ENCODE peak calls at places on chromosomes 12 and 14, in six cellular contexts. One of them, this sample, is unnamed.
A peak's percentile ranks its signal among the peaks of the same experiment; 100 is the strongest.

GRCh38 chr12:123131879-123132402 is 18.9 kb downstream of the PITPNM2 start:
- DNase-seq in GM12878: no peak
- DNase-seq in HepG2: no peak
- DNase-seq in K562: no peak
- DNase-seq in H1: no peak
- DNase-seq in HCT116: no peak
- DNase-seq in this sample: no peak

GRCh38 chr14:101471723-101472517 is 89.4 kb upstream of the DIO3 start:
- DNase-seq in HepG2: no peak
- DNase-seq in GM12878: no peak
- DNase-seq in HCT116: no peak
- DNase-seq in H1: peak; percentile 19
- DNase-seq in K562: no peak
- DNase-seq in this sample: no peak

GRCh38 chr12:49200882-49201594 is 12.2 kb upstream of the TUBA1A start:
- DNase-seq in K562: peak; percentile 61
- DNase-seq in HCT116: peak; percentile 51
- DNase-seq in H1: no peak
- DNase-seq in HepG2: no peak
- DNase-seq in GM12878: peak; percentile 17
- DNase-seq in this sample: peak; percentile 34

GRCh38 chr14:62006116-62006737 is 244.0 kb downstream of the SNAPC1 start:
- DNase-seq in GM12878: no peak
- DNase-seq in HepG2: no peak
- DNase-seq in HCT116: no peak
- DNase-seq in H1: no peak
- DNase-seq in K562: no peak
- DNase-seq in this sample: no peak

GRCh38 chr14:101233861-101234587 is 327.3 kb upstream of the DIO3 start:
- DNase-seq in HepG2: no peak
- DNase-seq in H1: no peak
- DNase-seq in K562: no peak
- DNase-seq in GM12878: no peak
- DNase-seq in HCT116: no peak
- DNase-seq in this sample: no peak

GRCh38 chr12:20369164-20370000 is 1.0 kb downstream of the PDE3A start:
- DNase-seq in K562: no peak
- DNase-seq in HCT116: no peak
- DNase-seq in HepG2: no peak
- DNase-seq in GM12878: no peak
- DNase-seq in H1: peak; percentile 85
- DNase-seq in this sample: peak; percentile 74

GRCh38 chr14:100468557-100468956 is 118.7 kb downstream of the BEGAIN start:
- DNase-seq in H1: no peak
- DNase-seq in HCT116: no peak
- DNase-seq in GM12878: no peak
- DNase-seq in HepG2: no peak
- DNase-seq in K562: no peak
- DNase-seq in this sample: no peak

GRCh38 chr14:59698793-59699192 is 122.2 kb upstream of the CCDC175 start:
- DNase-seq in H1: no peak
- DNase-seq in GM12878: no peak
- DNase-seq in HCT116: no peak
- DNase-seq in K562: no peak
- DNase-seq in HepG2: no peak
- DNase-seq in this sample: no peak

GRCh38 chr12:6279256-6279628 is 31.2 kb upstream of the PLEKHG6 start:
- DNase-seq in H1: no peak
- DNase-seq in HepG2: no peak
- DNase-seq in K562: peak; percentile 0
- DNase-seq in GM12878: no peak
- DNase-seq in HCT116: no peak
- DNase-seq in this sample: no peak

GRCh38 chr12:6280672-6281071 is 29.8 kb upstream of the PLEKHG6 start:
- DNase-seq in K562: no peak
- DNase-seq in HepG2: no peak
- DNase-seq in H1: no peak
- DNase-seq in HCT116: no peak
- DNase-seq in GM12878: no peak
- DNase-seq in this sample: no peak

GRCh38 chr12:6281081-6281809 is 29.2 kb upstream of the PLEKHG6 start:
- DNase-seq in HCT116: no peak
- DNase-seq in K562: no peak
- DNase-seq in H1: no peak
- DNase-seq in HepG2: no peak
- DNase-seq in GM12878: no peak
- DNase-seq in this sample: no peak

GRCh38 chr12:6279631-6280030 is 30.9 kb upstream of the PLEKHG6 start:
- DNase-seq in K562: no peak
- DNase-seq in HCT116: no peak
- DNase-seq in H1: no peak
- DNase-seq in HepG2: no peak
- DNase-seq in GM12878: no peak
- DNase-seq in this sample: no peak

DNA sequence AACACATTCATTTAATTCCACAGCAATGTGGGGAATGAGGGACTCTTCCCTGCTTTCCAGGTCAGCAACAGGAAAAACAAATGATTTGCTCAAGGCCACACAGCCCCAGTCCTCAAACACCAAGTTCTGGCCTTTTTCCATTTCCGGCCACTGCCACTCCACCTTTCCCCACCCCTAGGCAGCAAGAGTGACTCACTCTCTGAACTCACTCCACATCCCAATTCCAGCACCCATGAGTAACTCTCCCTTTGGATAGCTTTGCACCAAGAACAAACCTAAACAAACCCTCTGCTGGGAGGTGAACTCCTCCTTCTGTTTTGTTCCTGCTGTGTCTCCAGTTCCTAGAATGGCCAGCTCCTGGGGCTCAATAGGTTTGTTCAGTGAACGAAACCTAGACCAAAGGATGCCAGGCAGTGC is 30.4 kb upstream of the PLEKHG6 start:
- DNase-seq in K562: no peak
- DNase-seq in GM12878: no peak
- DNase-seq in HCT116: peak; percentile 85
- DNase-seq in H1: no peak
- DNase-seq in HepG2: peak; percentile 93
- DNase-seq in this sample: no peak
- H2AFZ ChIP-seq in K562: no peak overlapping the region
- H2AFZ ChIP-seq in GM12878: no peak overlapping the region
- H2AFZ ChIP-seq in HCT116: no peak overlapping the region
- H2AFZ ChIP-seq in H1: no peak overlapping the region
- H2AFZ ChIP-seq in HepG2: no peak overlapping the region
- H2AFZ ChIP-seq in this sample: peak overlapping the region; percentile 76

GRCh38 chr12:124786065-124786964 is 77.3 kb downstream of the SCARB1 start:
- DNase-seq in H1: peak; percentile 88
- DNase-seq in HepG2: no peak
- DNase-seq in K562: no peak
- DNase-seq in GM12878: no peak
- DNase-seq in HCT116: no peak
- DNase-seq in this sample: peak; percentile 98
- TF ChIP-seq SIN3A in H1: peak; percentile 29
- TF ChIP-seq SIN3A in HepG2: no peak
- TF ChIP-seq SIN3A in K562: no peak
- TF ChIP-seq SIN3A in GM12878: no peak
- TF ChIP-seq SIN3A in HCT116: no peak
- TF ChIP-seq SIN3A in this sample: peak; percentile 24

GRCh38 chr14:48398675-48399282 is 723.4 kb upstream of the MDGA2 start:
- DNase-seq in GM12878: no peak
- DNase-seq in HepG2: peak; percentile 16
- DNase-seq in K562: peak; percentile 5
- DNase-seq in H1: no peak
- DNase-seq in HCT116: peak; percentile 33
- DNase-seq in this sample: peak; percentile 16
- H2AFZ ChIP-seq in GM12878: no peak overlapping the region
- H2AFZ ChIP-seq in HepG2: no peak overlapping the region
- H2AFZ ChIP-seq in K562: no peak overlapping the region
- H2AFZ ChIP-seq in H1: peak overlapping the region; percentile 59
- H2AFZ ChIP-seq in HCT116: no peak overlapping the region
- H2AFZ ChIP-seq in this sample: no peak overlapping the region

GRCh38 chr12:94208433-94208921 is 60.1 kb downstream of the PLXNC1 start:
- DNase-seq in GM12878: no peak
- DNase-seq in HepG2: no peak
- DNase-seq in H1: no peak
- DNase-seq in HCT116: no peak
- DNase-seq in K562: peak; percentile 16
- DNase-seq in this sample: no peak
- TF ChIP-seq SIN3A in GM12878: no peak
- TF ChIP-seq SIN3A in HepG2: no peak
- TF ChIP-seq SIN3A in H1: no peak
- TF ChIP-seq SIN3A in HCT116: no peak
- TF ChIP-seq SIN3A in K562: no peak
- TF ChIP-seq SIN3A in this sample: no peak

GRCh38 chr14:46008348-46008747 is 643.2 kb downstream of the RPL10L start:
- DNase-seq in K562: no peak
- DNase-seq in GM12878: no peak
- DNase-seq in HepG2: no peak
- DNase-seq in HCT116: no peak
- DNase-seq in H1: no peak
- DNase-seq in this sample: no peak
- H2AFZ ChIP-seq in K562: no peak overlapping the region
- H2AFZ ChIP-seq in GM12878: no peak overlapping the region
- H2AFZ ChIP-seq in HepG2: no peak overlapping the region
- H2AFZ ChIP-seq in HCT116: no peak overlapping the region
- H2AFZ ChIP-seq in H1: no peak overlapping the region
- H2AFZ ChIP-seq in this sample: no peak overlapping the region

DNA sequence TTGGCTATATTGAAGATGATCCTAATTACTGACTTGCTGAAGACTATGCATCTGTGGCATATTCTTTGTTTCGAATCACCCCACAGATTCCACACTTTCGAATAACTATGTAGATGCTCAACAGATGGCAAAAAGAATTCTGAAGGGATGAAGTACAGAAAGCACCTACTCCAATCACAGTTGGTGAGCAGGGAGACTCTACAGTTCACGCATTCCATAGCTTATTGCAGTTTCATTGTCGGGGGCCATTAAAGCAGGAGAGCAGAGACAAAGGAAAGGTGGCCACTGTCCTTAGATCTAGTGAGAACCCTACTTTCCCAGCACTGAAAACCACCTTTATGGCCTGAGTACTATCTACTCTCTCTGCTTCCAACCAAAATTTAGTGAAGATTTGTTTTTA is 191.9 kb downstream of the STXBP6 start:
- DNase-seq in GM12878: no peak
- DNase-seq in K562: no peak
- DNase-seq in HepG2: no peak
- DNase-seq in H1: no peak
- DNase-seq in HCT116: no peak
- DNase-seq in this sample: no peak
- TF ChIP-seq SIN3A in GM12878: no peak
- TF ChIP-seq SIN3A in K562: no peak
- TF ChIP-seq SIN3A in HepG2: no peak
- TF ChIP-seq SIN3A in H1: no peak
- TF ChIP-seq SIN3A in HCT116: no peak
- TF ChIP-seq SIN3A in this sample: no peak

This sample was measured in SK-N-SH.